ENCODE peak calls at places on chromosomes 6 and 20, in nine cellular contexts. One of them, this sample, is unnamed.

GRCh38 chr6:53771780-53772624 is 22.8 kb upstream of the LRRC1 start:
- DNase-seq in IMR-90: peak
- DNase-seq in iris pigment epithelial cell: peak
- DNase-seq in astrocyte of the spinal cord: no peak
- DNase-seq in DMS153: no peak
- DNase-seq in stimulated activated naive CD8-positive, alpha-beta T cell treated with anti-CD3 and anti-CD28 coated beads, Interleukin-15, Interleukin-2, amounts not matched to agents 100 U/mL and 50 U/mL, for 24 hours: no peak
- DNase-seq in HTR-8/SVneo: no peak
- DNase-seq in ELF-1: no peak
- DNase-seq in RKO: peak
- DNase-seq in this sample: no peak

GRCh38 chr6:6246539-6246938 is 73.9 kb downstream of the F13A1 start:
- DNase-seq in ELF-1: no peak
- DNase-seq in IMR-90: no peak
- DNase-seq in iris pigment epithelial cell: no peak
- DNase-seq in stimulated activated naive CD8-positive, alpha-beta T cell treated with anti-CD3 and anti-CD28 coated beads, Interleukin-15, Interleukin-2, amounts not matched to agents 100 U/mL and 50 U/mL, for 24 hours: no peak
- DNase-seq in astrocyte of the spinal cord: no peak
- DNase-seq in DMS153: no peak
- DNase-seq in RKO: peak
- DNase-seq in HTR-8/SVneo: no peak
- DNase-seq in this sample: no peak

GRCh38 chr6:149094156-149094555 is 223.4 kb upstream of the TAB2 start:
- DNase-seq in stimulated activated naive CD8-positive, alpha-beta T cell treated with anti-CD3 and anti-CD28 coated beads, Interleukin-15, Interleukin-2, amounts not matched to agents 100 U/mL and 50 U/mL, for 24 hours: no peak
- DNase-seq in DMS153: no peak
- DNase-seq in ELF-1: no peak
- DNase-seq in IMR-90: peak
- DNase-seq in RKO: no peak
- DNase-seq in HTR-8/SVneo: no peak
- DNase-seq in astrocyte of the spinal cord: peak
- DNase-seq in iris pigment epithelial cell: peak
- DNase-seq in this sample: peak

GRCh38 chr6:42017021-42017643 is 33.2 kb upstream of the TAF8 start:
- DNase-seq in stimulated activated naive CD8-positive, alpha-beta T cell treated with anti-CD3 and anti-CD28 coated beads, Interleukin-15, Interleukin-2, amounts not matched to agents 100 U/mL and 50 U/mL, for 24 hours: peak
- DNase-seq in IMR-90: peak
- DNase-seq in RKO: peak
- DNase-seq in ELF-1: peak
- DNase-seq in iris pigment epithelial cell: peak
- DNase-seq in DMS153: no peak
- DNase-seq in astrocyte of the spinal cord: peak
- DNase-seq in HTR-8/SVneo: no peak
- DNase-seq in this sample: peak

GRCh38 chr6:106119526-106119925 is 33.4 kb downstream of the PRDM1 start:
- DNase-seq in RKO: no peak
- DNase-seq in ELF-1: peak
- DNase-seq in HTR-8/SVneo: no peak
- DNase-seq in stimulated activated naive CD8-positive, alpha-beta T cell treated with anti-CD3 and anti-CD28 coated beads, Interleukin-15, Interleukin-2, amounts not matched to agents 100 U/mL and 50 U/mL, for 24 hours: no peak
- DNase-seq in astrocyte of the spinal cord: no peak
- DNase-seq in DMS153: no peak
- DNase-seq in IMR-90: no peak
- DNase-seq in iris pigment epithelial cell: no peak
- DNase-seq in this sample: peak

GRCh38 chr6:24205020-24205492 is 79.0 kb downstream of the NRSN1 start:
- DNase-seq in HTR-8/SVneo: peak
- DNase-seq in ELF-1: peak
- DNase-seq in stimulated activated naive CD8-positive, alpha-beta T cell treated with anti-CD3 and anti-CD28 coated beads, Interleukin-15, Interleukin-2, amounts not matched to agents 100 U/mL and 50 U/mL, for 24 hours: no peak
- DNase-seq in IMR-90: peak
- DNase-seq in iris pigment epithelial cell: peak
- DNase-seq in DMS153: peak
- DNase-seq in RKO: peak
- DNase-seq in astrocyte of the spinal cord: peak
- DNase-seq in this sample: peak

GRCh38 chr20:62821726-62822210 is 4.9 kb downstream of the COL9A3 start:
- DNase-seq in IMR-90: no peak
- DNase-seq in astrocyte of the spinal cord: no peak
- DNase-seq in HTR-8/SVneo: no peak
- DNase-seq in stimulated activated naive CD8-positive, alpha-beta T cell treated with anti-CD3 and anti-CD28 coated beads, Interleukin-15, Interleukin-2, amounts not matched to agents 100 U/mL and 50 U/mL, for 24 hours: no peak
- DNase-seq in iris pigment epithelial cell: no peak
- DNase-seq in ELF-1: no peak
- DNase-seq in RKO: no peak
- DNase-seq in DMS153: no peak
- DNase-seq in this sample: no peak

GRCh38 chr6:2636672-2637071 is 114.0 kb downstream of the MYLK4 start:
- DNase-seq in stimulated activated naive CD8-positive, alpha-beta T cell treated with anti-CD3 and anti-CD28 coated beads, Interleukin-15, Interleukin-2, amounts not matched to agents 100 U/mL and 50 U/mL, for 24 hours: no peak
- DNase-seq in DMS153: no peak
- DNase-seq in HTR-8/SVneo: no peak
- DNase-seq in ELF-1: no peak
- DNase-seq in iris pigment epithelial cell: no peak
- DNase-seq in astrocyte of the spinal cord: no peak
- DNase-seq in IMR-90: no peak
- DNase-seq in RKO: no peak
- DNase-seq in this sample: no peak

GRCh38 chr6:148240463-148240845 is 102.2 kb upstream of the SASH1 start:
- DNase-seq in HTR-8/SVneo: no peak
- DNase-seq in ELF-1: no peak
- DNase-seq in stimulated activated naive CD8-positive, alpha-beta T cell treated with anti-CD3 and anti-CD28 coated beads, Interleukin-15, Interleukin-2, amounts not matched to agents 100 U/mL and 50 U/mL, for 24 hours: no peak
- DNase-seq in IMR-90: peak
- DNase-seq in DMS153: no peak
- DNase-seq in iris pigment epithelial cell: peak
- DNase-seq in RKO: no peak
- DNase-seq in astrocyte of the spinal cord: peak
- DNase-seq in this sample: no peak

GRCh38 chr6:99887066-99887465 is 107.0 kb downstream of the MCHR2 start:
- DNase-seq in RKO: no peak
- DNase-seq in stimulated activated naive CD8-positive, alpha-beta T cell treated with anti-CD3 and anti-CD28 coated beads, Interleukin-15, Interleukin-2, amounts not matched to agents 100 U/mL and 50 U/mL, for 24 hours: no peak
- DNase-seq in IMR-90: no peak
- DNase-seq in astrocyte of the spinal cord: no peak
- DNase-seq in ELF-1: no peak
- DNase-seq in HTR-8/SVneo: no peak
- DNase-seq in DMS153: no peak
- DNase-seq in iris pigment epithelial cell: no peak
- DNase-seq in this sample: no peak

GRCh38 chr6:55913213-55914195 is 38.1 kb upstream of the BMP5 start:
- DNase-seq in IMR-90: peak
- DNase-seq in DMS153: no peak
- DNase-seq in HTR-8/SVneo: no peak
- DNase-seq in iris pigment epithelial cell: no peak
- DNase-seq in RKO: no peak
- DNase-seq in ELF-1: no peak
- DNase-seq in stimulated activated naive CD8-positive, alpha-beta T cell treated with anti-CD3 and anti-CD28 coated beads, Interleukin-15, Interleukin-2, amounts not matched to agents 100 U/mL and 50 U/mL, for 24 hours: no peak
- DNase-seq in astrocyte of the spinal cord: no peak
- DNase-seq in this sample: no peak

GRCh38 chr6:10585232-10585887 is 64.2 kb downstream of the GCNT2 start:
- DNase-seq in stimulated activated naive CD8-positive, alpha-beta T cell treated with anti-CD3 and anti-CD28 coated beads, Interleukin-15, Interleukin-2, amounts not matched to agents 100 U/mL and 50 U/mL, for 24 hours: no peak
- DNase-seq in DMS153: no peak
- DNase-seq in astrocyte of the spinal cord: peak
- DNase-seq in RKO: no peak
- DNase-seq in HTR-8/SVneo: no peak
- DNase-seq in ELF-1: peak
- DNase-seq in IMR-90: no peak
- DNase-seq in iris pigment epithelial cell: no peak
- DNase-seq in this sample: no peak

GRCh38 chr20:13771853-13772453 is 12.8 kb downstream of the ESF1 start:
- DNase-seq in HTR-8/SVneo: peak
- DNase-seq in ELF-1: no peak
- DNase-seq in RKO: peak
- DNase-seq in DMS153: no peak
- DNase-seq in stimulated activated naive CD8-positive, alpha-beta T cell treated with anti-CD3 and anti-CD28 coated beads, Interleukin-15, Interleukin-2, amounts not matched to agents 100 U/mL and 50 U/mL, for 24 hours: no peak
- DNase-seq in astrocyte of the spinal cord: peak
- DNase-seq in iris pigment epithelial cell: peak
- DNase-seq in IMR-90: peak
- DNase-seq in this sample: peak

GRCh38 chr20:34040300-34041015 is 46.7 kb downstream of the RALY start:
- DNase-seq in iris pigment epithelial cell: no peak
- DNase-seq in ELF-1: no peak
- DNase-seq in RKO: no peak
- DNase-seq in stimulated activated naive CD8-positive, alpha-beta T cell treated with anti-CD3 and anti-CD28 coated beads, Interleukin-15, Interleukin-2, amounts not matched to agents 100 U/mL and 50 U/mL, for 24 hours: no peak
- DNase-seq in IMR-90: no peak
- DNase-seq in HTR-8/SVneo: no peak
- DNase-seq in astrocyte of the spinal cord: no peak
- DNase-seq in DMS153: peak
- DNase-seq in this sample: no peak

GRCh38 chr6:158784505-158784904 is 34.7 kb downstream of the EZR start:
- DNase-seq in astrocyte of the spinal cord: peak
- DNase-seq in DMS153: no peak
- DNase-seq in ELF-1: no peak
- DNase-seq in HTR-8/SVneo: peak
- DNase-seq in stimulated activated naive CD8-positive, alpha-beta T cell treated with anti-CD3 and anti-CD28 coated beads, Interleukin-15, Interleukin-2, amounts not matched to agents 100 U/mL and 50 U/mL, for 24 hours: no peak
- DNase-seq in iris pigment epithelial cell: peak
- DNase-seq in RKO: peak
- DNase-seq in IMR-90: peak
- DNase-seq in this sample: peak

GRCh38 chr6:19837511-19838441 is 606 bp downstream of the ID4 start:
- DNase-seq in DMS153: no peak
- DNase-seq in astrocyte of the spinal cord: peak
- DNase-seq in iris pigment epithelial cell: peak
- DNase-seq in RKO: no peak
- DNase-seq in IMR-90: peak
- DNase-seq in stimulated activated naive CD8-positive, alpha-beta T cell treated with anti-CD3 and anti-CD28 coated beads, Interleukin-15, Interleukin-2, amounts not matched to agents 100 U/mL and 50 U/mL, for 24 hours: no peak
- DNase-seq in HTR-8/SVneo: peak
- DNase-seq in ELF-1: peak
- DNase-seq in this sample: no peak

GRCh38 chr6:160960067-160960466 is 31.5 kb upstream of the MAP3K4 start:
- DNase-seq in IMR-90: no peak
- DNase-seq in iris pigment epithelial cell: no peak
- DNase-seq in ELF-1: no peak
- DNase-seq in DMS153: no peak
- DNase-seq in astrocyte of the spinal cord: no peak
- DNase-seq in RKO: no peak
- DNase-seq in HTR-8/SVneo: no peak
- DNase-seq in stimulated activated naive CD8-positive, alpha-beta T cell treated with anti-CD3 and anti-CD28 coated beads, Interleukin-15, Interleukin-2, amounts not matched to agents 100 U/mL and 50 U/mL, for 24 hours: no peak
- DNase-seq in this sample: no peak

GRCh38 chr20:52103911-52104545 is 87.6 kb downstream of the ZFP64 start:
- DNase-seq in RKO: no peak
- DNase-seq in iris pigment epithelial cell: peak
- DNase-seq in astrocyte of the spinal cord: peak
- DNase-seq in DMS153: no peak
- DNase-seq in IMR-90: peak
- DNase-seq in stimulated activated naive CD8-positive, alpha-beta T cell treated with anti-CD3 and anti-CD28 coated beads, Interleukin-15, Interleukin-2, amounts not matched to agents 100 U/mL and 50 U/mL, for 24 hours: peak
- DNase-seq in ELF-1: peak
- DNase-seq in HTR-8/SVneo: peak
- DNase-seq in this sample: peak

GRCh38 chr6:13444604-13445003 is 42.8 kb downstream of the GFOD1 start:
- DNase-seq in ELF-1: no peak
- DNase-seq in IMR-90: no peak
- DNase-seq in astrocyte of the spinal cord: no peak
- DNase-seq in stimulated activated naive CD8-positive, alpha-beta T cell treated with anti-CD3 and anti-CD28 coated beads, Interleukin-15, Interleukin-2, amounts not matched to agents 100 U/mL and 50 U/mL, for 24 hours: no peak
- DNase-seq in RKO: no peak
- DNase-seq in DMS153: no peak
- DNase-seq in HTR-8/SVneo: no peak
- DNase-seq in iris pigment epithelial cell: no peak
- DNase-seq in this sample: no peak

GRCh38 chr20:20503788-20504528 is 136.1 kb downstream of the INSM1 start:
- DNase-seq in DMS153: no peak
- DNase-seq in astrocyte of the spinal cord: no peak
- DNase-seq in stimulated activated naive CD8-positive, alpha-beta T cell treated with anti-CD3 and anti-CD28 coated beads, Interleukin-15, Interleukin-2, amounts not matched to agents 100 U/mL and 50 U/mL, for 24 hours: no peak
- DNase-seq in IMR-90: no peak
- DNase-seq in HTR-8/SVneo: no peak
- DNase-seq in ELF-1: no peak
- DNase-seq in RKO: no peak
- DNase-seq in iris pigment epithelial cell: no peak
- DNase-seq in this sample: no peak

GRCh38 chr6:36967757-36968156 is 13.2 kb downstream of the PI16 start:
- DNase-seq in HTR-8/SVneo: no peak
- DNase-seq in DMS153: no peak
- DNase-seq in ELF-1: no peak
- DNase-seq in RKO: no peak
- DNase-seq in astrocyte of the spinal cord: no peak
- DNase-seq in IMR-90: no peak
- DNase-seq in stimulated activated naive CD8-positive, alpha-beta T cell treated with anti-CD3 and anti-CD28 coated beads, Interleukin-15, Interleukin-2, amounts not matched to agents 100 U/mL and 50 U/mL, for 24 hours: no peak
- DNase-seq in iris pigment epithelial cell: no peak
- DNase-seq in this sample: no peak

GRCh38 chr6:100246206-100246605 is 218.5 kb downstream of the SIM1 start:
- DNase-seq in iris pigment epithelial cell: no peak
- DNase-seq in astrocyte of the spinal cord: no peak
- DNase-seq in IMR-90: no peak
- DNase-seq in RKO: no peak
- DNase-seq in stimulated activated naive CD8-positive, alpha-beta T cell treated with anti-CD3 and anti-CD28 coated beads, Interleukin-15, Interleukin-2, amounts not matched to agents 100 U/mL and 50 U/mL, for 24 hours: no peak
- DNase-seq in ELF-1: no peak
- DNase-seq in DMS153: no peak
- DNase-seq in HTR-8/SVneo: no peak
- DNase-seq in this sample: peak

GRCh38 chr6:137044366-137045220 is at the start of gene IL20RA:
- DNase-seq in ELF-1: peak
- DNase-seq in DMS153: no peak
- DNase-seq in IMR-90: no peak
- DNase-seq in RKO: no peak
- DNase-seq in astrocyte of the spinal cord: peak
- DNase-seq in iris pigment epithelial cell: peak
- DNase-seq in HTR-8/SVneo: peak
- DNase-seq in stimulated activated naive CD8-positive, alpha-beta T cell treated with anti-CD3 and anti-CD28 coated beads, Interleukin-15, Interleukin-2, amounts not matched to agents 100 U/mL and 50 U/mL, for 24 hours: peak
- DNase-seq in this sample: peak

GRCh38 chr6:39891976-39892375 is 42.3 kb downstream of the MOCS1 start:
- DNase-seq in IMR-90: peak
- DNase-seq in stimulated activated naive CD8-positive, alpha-beta T cell treated with anti-CD3 and anti-CD28 coated beads, Interleukin-15, Interleukin-2, amounts not matched to agents 100 U/mL and 50 U/mL, for 24 hours: no peak
- DNase-seq in iris pigment epithelial cell: peak
- DNase-seq in ELF-1: no peak
- DNase-seq in DMS153: no peak
- DNase-seq in RKO: no peak
- DNase-seq in astrocyte of the spinal cord: no peak
- DNase-seq in HTR-8/SVneo: no peak
- DNase-seq in this sample: no peak

GRCh38 chr6:558959-559358 is 97.9 kb downstream of the HUS1B start:
- DNase-seq in stimulated activated naive CD8-positive, alpha-beta T cell treated with anti-CD3 and anti-CD28 coated beads, Interleukin-15, Interleukin-2, amounts not matched to agents 100 U/mL and 50 U/mL, for 24 hours: no peak
- DNase-seq in iris pigment epithelial cell: no peak
- DNase-seq in IMR-90: no peak
- DNase-seq in ELF-1: no peak
- DNase-seq in DMS153: no peak
- DNase-seq in RKO: no peak
- DNase-seq in HTR-8/SVneo: no peak
- DNase-seq in astrocyte of the spinal cord: no peak
- DNase-seq in this sample: no peak

GRCh38 chr20:64079273-64080012 is at the start of gene RGS19:
- DNase-seq in DMS153: no peak
- DNase-seq in astrocyte of the spinal cord: peak
- DNase-seq in stimulated activated naive CD8-positive, alpha-beta T cell treated with anti-CD3 and anti-CD28 coated beads, Interleukin-15, Interleukin-2, amounts not matched to agents 100 U/mL and 50 U/mL, for 24 hours: peak
- DNase-seq in RKO: peak
- DNase-seq in IMR-90: peak
- DNase-seq in ELF-1: peak
- DNase-seq in HTR-8/SVneo: peak
- DNase-seq in iris pigment epithelial cell: peak
- DNase-seq in this sample: peak

GRCh38 chr6:70673601-70674000 is 5.9 kb downstream of the SMAP1 start:
- DNase-seq in IMR-90: peak
- DNase-seq in HTR-8/SVneo: peak
- DNase-seq in astrocyte of the spinal cord: peak
- DNase-seq in iris pigment epithelial cell: peak
- DNase-seq in RKO: no peak
- DNase-seq in stimulated activated naive CD8-positive, alpha-beta T cell treated with anti-CD3 and anti-CD28 coated beads, Interleukin-15, Interleukin-2, amounts not matched to agents 100 U/mL and 50 U/mL, for 24 hours: no peak
- DNase-seq in DMS153: no peak
- DNase-seq in ELF-1: no peak
- DNase-seq in this sample: peak

GRCh38 chr6:13561624-13562267 is 12.7 kb upstream of the SIRT5 start:
- DNase-seq in ELF-1: no peak
- DNase-seq in RKO: no peak
- DNase-seq in astrocyte of the spinal cord: no peak
- DNase-seq in DMS153: no peak
- DNase-seq in stimulated activated naive CD8-positive, alpha-beta T cell treated with anti-CD3 and anti-CD28 coated beads, Interleukin-15, Interleukin-2, amounts not matched to agents 100 U/mL and 50 U/mL, for 24 hours: no peak
- DNase-seq in iris pigment epithelial cell: no peak
- DNase-seq in HTR-8/SVneo: no peak
- DNase-seq in IMR-90: no peak
- DNase-seq in this sample: no peak

GRCh38 chr6:106444777-106445507 is 84.4 kb downstream of the CRYBG1 start:
- DNase-seq in ELF-1: peak
- DNase-seq in IMR-90: peak
- DNase-seq in RKO: peak
- DNase-seq in DMS153: peak
- DNase-seq in iris pigment epithelial cell: peak
- DNase-seq in stimulated activated naive CD8-positive, alpha-beta T cell treated with anti-CD3 and anti-CD28 coated beads, Interleukin-15, Interleukin-2, amounts not matched to agents 100 U/mL and 50 U/mL, for 24 hours: no peak
- DNase-seq in HTR-8/SVneo: peak
- DNase-seq in astrocyte of the spinal cord: peak
- DNase-seq in this sample: peak

This sample was measured in RPMI7951.